ENCODE peak calls at places on chromosomes 5 and 9, in four cellular contexts. F, T, X and A are unnamed samples.

GRCh38 chr9:74092491-74092834 is 404.7 kb upstream of the RORB start:
- DNase-seq in F (no peak), T (no peak), X (no peak), A (no peak)

GRCh38 chr5:136205061-136205702 is 12.2 kb upstream of the SMIM32 start:
- DNase-seq in F (no peak), T (no peak), X (no peak), A (no peak)

GRCh38 chr9:15977438-15977837 is 424.6 kb downstream of the CCDC171 start:
- DNase-seq in F (no peak), T (no peak), X (no peak), A (no peak)

GRCh38 chr9:18911714-18912342 is 121.2 kb downstream of the SAXO1 start:
- DNase-seq in F (no peak), T (no peak), X (no peak), A (no peak)

GRCh38 chr5:53326420-53327153 is 153.8 kb upstream of the FST start:
- DNase-seq in F (no peak), T (no peak), X (no peak), A (peak)

GRCh38 chr5:143161893-143162520 is 241.5 kb downstream of the NR3C1 start:
- DNase-seq in F (peak), T (no peak), X (no peak), A (peak)

GRCh38 chr9:32292611-32293010 is 91.8 kb upstream of the ACO1 start:
- DNase-seq in F (peak), T (no peak), X (no peak), A (no peak)

GRCh38 chr9:90002299-90003045 is 397.7 kb downstream of the GADD45G start:
- DNase-seq in F (no peak), T (no peak), X (no peak), A (no peak)

GRCh38 chr5:169811023-169811422 is 169.3 kb downstream of the INSYN2B start:
- DNase-seq in F (no peak), T (no peak), X (no peak), A (no peak)

GRCh38 chr5:169810542-169810941 is 169.8 kb downstream of the INSYN2B start:
- DNase-seq in F (no peak), T (no peak), X (no peak), A (no peak)

GRCh38 chr5:169805937-169806700 is 169.0 kb downstream of the DOCK2 start:
- DNase-seq in F (no peak), T (no peak), X (no peak), A (no peak)

GRCh38 chr5:169805527-169805934 is 168.5 kb downstream of the DOCK2 start:
- DNase-seq in F (no peak), T (peak), X (no peak), A (no peak)

DNA sequence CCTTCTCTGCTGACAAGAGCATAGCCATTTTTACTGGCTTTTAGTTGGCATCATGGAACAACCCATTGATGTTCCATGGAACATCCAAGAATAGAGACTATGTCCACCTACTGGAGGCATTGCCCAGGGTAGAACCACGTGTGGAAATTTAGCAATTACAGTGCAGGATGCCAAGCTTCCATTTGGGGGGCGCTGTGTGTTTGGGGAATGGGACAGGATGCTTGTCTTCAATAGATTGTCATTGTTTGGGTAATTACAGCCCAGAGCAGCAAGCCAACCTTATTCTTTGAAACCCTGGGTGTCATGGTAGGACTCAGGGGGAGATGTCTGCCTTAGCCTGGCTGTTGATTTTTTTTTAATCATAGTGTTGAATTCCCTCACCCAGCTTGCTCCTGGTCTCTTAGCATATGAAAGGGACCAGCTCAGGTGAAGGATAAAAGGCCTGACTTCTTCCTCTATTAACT is 171.1 kb downstream of the DOCK2 start:
- DNase-seq in F (no peak), T (no peak), X (no peak), A (no peak)
- H3K4me3 ChIP-seq in F (no peak), T (no peak), X (no peak), A (no peak)

GRCh38 chr9:122218885-122219855 is 9.6 kb downstream of the LHX6 start:
- DNase-seq in F (no peak), T (no peak), X (no peak), A (no peak)
- TF ChIP-seq CTCF in F (no peak), T (no peak), X (no peak), A (no peak)

GRCh38 chr9:129999123-129999510 is 43.9 kb downstream of the FNBP1 start:
- DNase-seq in F (no peak), T (no peak), X (no peak), A (no peak)
- H3K4me3 ChIP-seq in F (no peak), T (no peak), X (no peak), A (no peak)

GRCh38 chr9:9917400-9917799 is 695.4 kb downstream of the PTPRD start:
- DNase-seq in F (no peak), T (no peak), X (no peak), A (no peak)

GRCh38 chr9:9913276-9913832 is 699.4 kb downstream of the PTPRD start:
- DNase-seq in F (peak), T (no peak), X (no peak), A (no peak)

GRCh38 chr9:9914174-9914573 is 698.6 kb downstream of the PTPRD start:
- DNase-seq in F (peak), T (no peak), X (no peak), A (no peak)

DNA sequence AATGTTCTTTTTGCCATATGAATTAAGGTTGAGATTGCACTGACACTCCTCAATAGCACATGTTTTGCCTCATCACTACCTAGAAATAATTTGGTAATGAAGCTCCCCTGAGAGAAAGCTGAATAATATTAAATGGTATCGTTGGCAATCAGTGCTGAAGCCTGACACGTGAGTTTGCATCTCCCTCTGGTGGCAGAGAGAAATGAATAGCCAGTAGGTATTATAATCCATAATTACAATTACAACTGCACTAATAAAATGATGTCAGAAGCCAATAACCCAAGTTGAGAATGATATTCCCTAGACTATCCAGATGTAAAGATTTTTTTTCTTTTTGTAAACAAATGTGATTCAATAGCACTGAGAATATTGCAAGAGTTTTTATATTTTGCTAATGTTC is 700.3 kb downstream of the PTPRD start:
- DNase-seq in F (no peak), T (no peak), X (no peak), A (no peak)
- TF ChIP-seq CTCF in F (no peak), T (no peak), X (no peak), A (no peak)

DNA sequence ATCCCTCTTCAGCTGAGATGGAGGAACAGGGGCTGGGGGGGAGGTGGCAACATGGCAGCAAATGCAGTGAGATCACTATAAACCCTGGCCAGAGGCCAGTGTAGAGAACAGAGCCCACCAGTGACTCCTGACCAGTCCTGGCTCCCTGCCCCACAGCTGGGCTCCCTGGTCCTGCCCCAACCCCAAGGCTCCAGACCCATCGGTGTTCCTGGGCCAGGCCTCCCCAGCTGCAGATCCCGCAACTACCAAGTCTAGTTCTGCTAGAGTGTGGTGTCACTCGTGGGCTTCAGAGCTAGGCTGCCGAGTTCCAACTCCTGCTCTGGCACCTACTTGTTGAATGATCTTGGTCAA is 16.8 kb downstream of the AKNA start:
- DNase-seq in F (no peak), T (no peak), X (no peak), A (no peak)
- H3K4me3 ChIP-seq in F (no peak), T (no peak), X (no peak), A (no peak)

GRCh38 chr5:110969502-110969901 is 102.0 kb upstream of the TSLP start:
- DNase-seq in F (no peak), T (no peak), X (no peak), A (no peak)

GRCh38 chr5:110963495-110963894 is 108.0 kb upstream of the TSLP start:
- DNase-seq in F (no peak), T (no peak), X (no peak), A (peak)

GRCh38 chr5:110965773-110966581 is 105.5 kb upstream of the TSLP start:
- DNase-seq in F (no peak), T (no peak), X (no peak), A (peak)

GRCh38 chr5:110973510-110973909 is 98.0 kb upstream of the TSLP start:
- DNase-seq in F (no peak), T (no peak), X (no peak), A (no peak)

DNA sequence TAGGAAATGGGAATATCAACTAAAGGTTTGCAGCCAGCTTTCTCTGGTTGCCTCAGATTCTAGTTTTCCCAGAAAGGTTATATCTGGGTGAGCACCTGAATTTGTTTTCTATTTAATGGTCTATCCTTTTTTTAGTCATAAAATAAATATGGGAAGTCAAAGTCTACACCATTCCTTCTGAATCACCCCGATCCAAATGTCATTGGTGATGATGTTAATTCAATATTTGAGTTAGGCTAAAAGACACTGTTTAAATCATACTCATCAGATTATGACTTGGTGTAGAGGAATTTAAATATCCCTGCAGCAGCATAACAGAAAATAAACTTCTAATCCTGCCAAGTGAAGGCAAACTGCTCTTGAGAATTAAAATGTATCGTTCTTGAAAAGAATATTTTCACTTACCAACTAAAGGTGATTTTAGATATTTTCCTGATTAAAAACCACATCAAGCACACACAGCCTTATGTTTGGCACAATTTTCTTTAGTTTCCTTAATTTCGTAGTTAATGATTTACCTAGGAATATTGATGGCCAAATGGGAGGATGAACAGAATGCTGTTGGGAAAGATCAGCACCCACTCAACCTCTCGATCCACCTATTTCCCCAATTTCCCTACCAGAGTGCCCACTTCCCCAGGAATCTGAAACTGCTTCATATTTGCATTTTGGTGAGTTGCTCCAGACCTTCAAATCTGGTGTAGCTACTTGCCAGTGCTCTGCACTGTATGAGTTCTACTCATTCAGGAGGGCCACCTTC is 103.1 kb upstream of the TSLP start:
- DNase-seq in F (no peak), T (no peak), X (no peak), A (no peak)
- TF ChIP-seq CTCF in F (no peak), T (no peak), X (no peak), A (no peak)

DNA sequence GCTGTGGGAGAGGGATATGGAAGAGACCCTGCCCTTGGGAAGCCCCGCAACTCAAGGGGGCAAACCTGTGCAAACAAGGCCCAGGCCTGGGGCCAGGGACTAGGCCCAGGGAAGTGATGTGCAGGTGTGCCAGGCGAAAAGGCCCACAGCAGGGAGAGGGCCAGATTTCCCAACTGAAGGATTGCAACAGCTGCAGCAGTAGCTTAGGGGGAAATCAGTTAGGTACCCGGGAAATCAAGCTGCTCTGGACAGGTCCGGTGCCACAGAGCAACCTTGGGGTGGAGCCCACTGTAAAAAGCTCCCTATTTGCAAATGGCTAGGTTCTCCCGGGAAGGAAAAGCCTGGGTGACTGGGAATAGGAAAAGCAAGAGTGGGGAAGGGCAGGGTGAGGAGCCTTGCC is 10.4 kb downstream of the GRIN1 start:
- DNase-seq in F (no peak), T (no peak), X (no peak), A (no peak)
- H3K4me3 ChIP-seq in F (peak), T (no peak), X (no peak), A (no peak)